ENCODE peak calls at places on chromosomes 1 and 21, in eight cellular contexts. H, W, S, R, V, L, C and T are unnamed samples.

GRCh38 chr1:68384321-68384813 is 65.4 kb downstream of the RPE65 start:
- DNase-seq in H (no peak), W (peak; percentile 99), S (peak; percentile 100), R (no peak), V (peak; percentile 99), L (no peak), C (peak; percentile 98), T (peak; percentile 100)

GRCh38 chr21:42227909-42228708 is 9.2 kb downstream of the ABCG1 start:
- DNase-seq in H (peak; percentile 91), W (peak; percentile 88), S (peak; percentile 96), R (peak; percentile 77), V (no peak), L (peak; percentile 91), C (peak; percentile 95), T (peak; percentile 75)

GRCh38 chr1:83799474-83800085 is 199.4 kb downstream of the TTLL7 start:
- DNase-seq in H (no peak), W (no peak), S (no peak), R (no peak), V (no peak), L (no peak), C (no peak), T (no peak)

GRCh38 chr1:213982814-213983588 is 4.8 kb upstream of the PROX1 start:
- DNase-seq in H (no peak), W (no peak), S (no peak), R (no peak), V (no peak), L (peak; percentile 40), C (no peak), T (no peak)

GRCh38 chr1:248753715-248754280 is 1.8 kb downstream of the LYPD8 start:
- DNase-seq in H (no peak), W (no peak), S (no peak), R (no peak), V (no peak), L (no peak), C (no peak), T (no peak)

GRCh38 chr1:74419611-74420010 is 92.8 kb downstream of the LRRC53 start:
- DNase-seq in H (no peak), W (no peak), S (no peak), R (no peak), V (no peak), L (no peak), C (no peak), T (no peak)

GRCh38 chr1:99647460-99647859 is 1.5 kb downstream of the PALMD start:
- DNase-seq in H (no peak), W (no peak), S (peak; percentile 37), R (no peak), V (no peak), L (no peak), C (no peak), T (no peak)

GRCh38 chr1:10057305-10057704 is 24.5 kb downstream of the UBE4B start:
- DNase-seq in H (no peak), W (peak; percentile 69), S (peak; percentile 62), R (no peak), V (no peak), L (no peak), C (no peak), T (peak; percentile 47)

DNA sequence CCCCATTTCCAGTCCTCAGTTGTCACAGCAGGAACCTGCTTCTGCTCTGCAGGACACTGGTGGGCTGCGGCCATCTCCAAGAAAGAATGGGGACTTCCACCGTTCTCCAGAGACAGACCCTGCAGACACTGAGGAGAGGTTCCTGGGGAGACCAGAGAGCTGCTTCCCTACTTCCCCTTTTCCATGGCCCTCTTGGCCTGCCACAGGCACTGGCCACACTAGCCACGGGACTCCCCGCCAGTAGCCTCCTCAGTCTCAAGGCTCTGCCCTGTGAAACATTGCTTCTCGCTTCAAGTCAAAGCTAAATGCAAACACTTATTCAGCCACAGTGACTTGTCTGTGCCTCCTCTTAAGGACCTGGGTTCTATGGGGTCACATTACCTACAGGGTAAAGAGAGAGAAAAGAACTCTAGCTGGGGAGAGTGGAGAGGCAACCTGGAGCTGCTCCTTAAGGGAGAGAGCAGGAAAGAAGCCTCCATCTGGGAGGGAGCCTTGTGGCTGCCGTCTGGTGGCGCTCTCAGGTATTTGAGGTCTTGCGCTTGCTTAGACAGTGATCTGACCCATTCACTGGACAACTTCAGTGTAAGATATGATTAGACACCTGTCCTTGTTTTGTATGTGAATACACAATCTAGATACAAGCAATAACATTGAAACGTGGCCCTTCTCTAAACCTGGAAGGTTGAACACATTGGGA is 5.4 kb upstream of the SLAMF8 start:
- DNase-seq in H (no peak), W (no peak), S (no peak), R (no peak), V (no peak), L (no peak), C (no peak), T (peak; percentile 59)
- TF ChIP-seq CTCF in H (no peak), W (no peak), S (no peak), R (no peak), V (peak; percentile 73), L (no peak), C (no peak), T (peak; percentile 73)

GRCh38 chr1:46179138-46180081 is 3.1 kb upstream of the P3R3URF start:
- DNase-seq in H (peak; percentile 95), W (peak; percentile 79), S (peak; percentile 77), R (no peak), V (peak; percentile 41), L (peak; percentile 63), C (peak; percentile 88), T (peak; percentile 86)

GRCh38 chr1:46176211-46176865 is at the start of gene P3R3URF:
- DNase-seq in H (no peak), W (no peak), S (no peak), R (no peak), V (no peak), L (no peak), C (no peak), T (no peak)

GRCh38 chr1:46181343-46182260 is 5.3 kb upstream of the P3R3URF start:
- DNase-seq in H (no peak), W (peak; percentile 43), S (peak; percentile 88), R (no peak), V (no peak), L (no peak), C (peak; percentile 76), T (peak; percentile 49)

GRCh38 chr1:46183119-46183842 is 7.0 kb upstream of the P3R3URF start:
- DNase-seq in H (no peak), W (peak; percentile 93), S (peak; percentile 99), R (no peak), V (peak; percentile 89), L (peak; percentile 68), C (peak; percentile 100), T (peak; percentile 93)

DNA sequence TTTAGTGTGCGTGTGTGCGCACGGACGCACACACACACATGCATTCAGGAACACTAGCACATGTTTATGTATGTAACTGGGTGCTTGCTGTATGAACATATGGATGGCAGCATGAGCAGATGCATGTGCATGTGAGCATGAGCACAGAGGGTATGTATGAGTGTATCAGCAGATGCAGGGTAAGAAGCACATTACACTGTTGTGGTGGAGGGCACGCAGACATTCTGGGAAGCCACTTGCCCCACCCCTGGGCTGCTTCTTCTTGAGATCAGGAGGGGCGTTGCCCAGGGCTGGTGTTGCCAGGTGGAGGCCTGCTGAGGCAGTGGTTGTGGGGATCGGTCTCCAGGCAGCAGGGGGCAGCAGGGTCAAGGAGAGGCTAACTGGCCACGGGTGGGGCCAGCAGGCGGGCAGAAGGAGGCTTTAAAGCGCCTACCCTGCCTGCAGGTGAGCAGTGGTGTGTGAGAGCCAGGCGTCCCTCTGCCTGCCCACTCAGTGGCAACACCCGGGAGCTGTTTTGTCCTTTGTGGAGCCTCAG is 3.9 kb upstream of the P3R3URF start:
- DNase-seq in H (no peak), W (no peak), S (peak; percentile 79), R (no peak), V (no peak), L (no peak), C (peak; percentile 85), T (peak; percentile 11)
- H3K4me3 ChIP-seq in H (no peak overlapping the region), W (no peak overlapping the region), S (peak overlapping the region; percentile 29), R (peak overlapping the region; percentile 27), V (no peak overlapping the region), L (no peak overlapping the region), C (peak overlapping the region; percentile 42), T (no peak overlapping the region)

GRCh38 chr1:2107586-2108212 is 57.5 kb downstream of the PRKCZ start:
- DNase-seq in H (no peak), W (no peak), S (no peak), R (no peak), V (no peak), L (no peak), C (no peak), T (no peak)

GRCh38 chr1:2106681-2107405 is 56.6 kb downstream of the PRKCZ start:
- DNase-seq in H (no peak), W (no peak), S (no peak), R (no peak), V (no peak), L (no peak), C (no peak), T (no peak)

GRCh38 chr1:2108877-2109580 is 58.8 kb downstream of the PRKCZ start:
- DNase-seq in H (no peak), W (no peak), S (no peak), R (no peak), V (no peak), L (no peak), C (no peak), T (no peak)

GRCh38 chr1:2109581-2110021 is 59.4 kb downstream of the PRKCZ start:
- DNase-seq in H (no peak), W (no peak), S (no peak), R (no peak), V (no peak), L (no peak), C (no peak), T (no peak)

DNA sequence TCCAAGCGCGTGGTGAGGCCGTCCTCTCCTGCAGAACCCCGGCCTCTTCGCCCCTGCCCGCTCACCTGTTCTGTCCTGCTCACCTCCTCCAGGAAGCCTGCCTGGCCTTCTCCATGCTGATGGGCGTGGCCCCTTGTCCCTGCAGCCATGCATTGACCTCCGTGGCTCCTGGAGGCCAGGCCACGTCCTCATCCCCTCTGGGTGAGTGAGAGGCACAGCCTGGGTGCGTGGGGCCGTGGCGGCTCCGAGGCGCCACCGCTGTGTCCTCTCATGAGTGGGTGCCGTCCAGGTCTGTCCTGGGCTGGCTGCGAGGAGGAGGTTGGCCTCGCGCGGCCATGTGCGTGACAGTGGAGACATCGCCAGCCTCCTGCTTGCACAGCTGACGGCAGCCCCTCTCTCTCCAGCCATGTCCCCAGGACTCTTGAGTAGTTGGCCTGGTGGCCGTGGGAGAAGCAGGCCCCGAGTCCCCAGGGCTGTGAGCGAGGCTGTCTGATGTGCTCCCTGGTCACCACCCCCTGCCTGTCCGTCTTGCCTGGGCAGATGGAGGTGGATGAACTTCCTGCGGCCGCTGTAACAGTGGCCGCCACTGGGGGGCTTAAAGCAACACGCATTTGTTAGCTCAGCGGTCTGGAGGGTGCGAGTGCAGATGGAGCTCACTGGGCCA is 58.1 kb downstream of the PRKCZ start:
- DNase-seq in H (no peak), W (peak; percentile 58), S (no peak), R (no peak), V (no peak), L (no peak), C (no peak), T (peak; percentile 35)
- TF ChIP-seq CTCF in H (peak; percentile 6), W (peak; percentile 84), S (no peak), R (no peak), V (peak; percentile 63), L (peak; percentile 43), C (peak; percentile 22), T (peak; percentile 60)

GRCh38 chr1:6244401-6245054 is 549 bp downstream of the HES3 start:
- DNase-seq in H (no peak), W (no peak), S (no peak), R (no peak), V (no peak), L (no peak), C (no peak), T (no peak)

GRCh38 chr1:6241887-6242740 is 1.9 kb upstream of the HES3 start:
- DNase-seq in H (no peak), W (no peak), S (no peak), R (no peak), V (no peak), L (no peak), C (no peak), T (no peak)

GRCh38 chr1:6241107-6241886 is 2.7 kb upstream of the HES3 start:
- DNase-seq in H (no peak), W (no peak), S (no peak), R (no peak), V (no peak), L (no peak), C (no peak), T (no peak)

GRCh38 chr1:6243993-6244392 is at the start of gene HES3:
- DNase-seq in H (no peak), W (no peak), S (no peak), R (no peak), V (no peak), L (no peak), C (no peak), T (no peak)

GRCh38 chr1:6243053-6243834 is 735 bp upstream of the HES3 start:
- DNase-seq in H (no peak), W (no peak), S (no peak), R (no peak), V (no peak), L (no peak), C (no peak), T (no peak)
- H3K4me3 ChIP-seq in H (no peak overlapping the region), W (no peak overlapping the region), S (no peak overlapping the region), R (no peak overlapping the region), V (no peak overlapping the region), L (no peak overlapping the region), C (no peak overlapping the region), T (no peak overlapping the region)